ENCODE peak calls at places on chromosome X, in nine cellular contexts. T, U, P, W, I, Q, G, D and K are unnamed samples.

GRCh38 chrX:78555401-78555980 is 103.6 kb downstream of the RTL3 start:
- DNase-seq in G (no peak), D (peak), I (no peak), U (peak), Q (no peak), W (peak), T (no peak), P (no peak), K (no peak)

GRCh38 chrX:118780915-118781314 is 42.7 kb upstream of the ZCCHC12 start:
- DNase-seq in P (no peak), Q (no peak), T (peak), U (peak), I (no peak), W (no peak), D (no peak), G (no peak), K (no peak)

GRCh38 chrX:72031634-72032033 is 100.1 kb downstream of the RTL5 start:
- DNase-seq in U (no peak), Q (no peak), G (no peak), T (no peak), I (no peak), P (no peak), W (no peak), D (no peak), K (no peak)

GRCh38 chrX:68422478-68422877 is 10.8 kb downstream of the OPHN1 start:
- DNase-seq in U (no peak), W (no peak), T (no peak), G (no peak), I (no peak), D (no peak), Q (no peak), P (no peak), K (no peak)

GRCh38 chrX:20311505-20311904 is 44.8 kb upstream of the RPS6KA3 start:
- DNase-seq in W (no peak), T (no peak), I (no peak), D (no peak), P (no peak), Q (no peak), G (no peak), U (no peak), K (no peak)

GRCh38 chrX:14363719-14364118 is 165.6 kb upstream of the GLRA2 start:
- DNase-seq in Q (no peak), D (peak), P (no peak), T (no peak), W (no peak), G (no peak), U (peak), I (no peak), K (no peak)

GRCh38 chrX:125757794-125758564 is 408.1 kb downstream of the DCAF12L2 start:
- DNase-seq in P (no peak), W (no peak), G (peak), D (no peak), Q (no peak), T (no peak), U (peak), I (peak), K (no peak)

GRCh38 chrX:155880586-155881157 is 473 bp upstream of the VAMP7 start:
- DNase-seq in D (no peak), I (no peak), U (peak), W (no peak), T (no peak), Q (no peak), G (no peak), P (no peak), K (no peak)

GRCh38 chrX:106964290-106964689 is 35.7 kb downstream of the MORC4 start:
- DNase-seq in P (no peak), Q (no peak), T (no peak), I (no peak), G (no peak), D (no peak), W (no peak), U (no peak), K (no peak)

GRCh38 chrX:146456058-146456457 is 353.5 kb upstream of the CXorf51B start:
- DNase-seq in G (no peak), W (no peak), Q (no peak), P (no peak), D (no peak), T (no peak), U (no peak), I (no peak), K (no peak)

GRCh38 chrX:150502091-150502490 is 66.3 kb upstream of the MTM1 start:
- DNase-seq in D (no peak), Q (no peak), P (no peak), U (no peak), I (no peak), W (no peak), G (no peak), T (no peak), K (no peak)

GRCh38 chrX:9495496-9495895 is 30.6 kb downstream of the TBL1X start:
- DNase-seq in D (no peak), T (no peak), I (no peak), P (no peak), U (no peak), G (no peak), Q (no peak), W (no peak), K (no peak)

GRCh38 chrX:43677993-43678392 is 21.9 kb downstream of the MAOA start:
- DNase-seq in G (no peak), Q (no peak), W (no peak), D (no peak), T (no peak), P (no peak), I (no peak), U (no peak), K (no peak)

GRCh38 chrX:115183980-115184379 is 5.2 kb upstream of the RBMXL3 start:
- DNase-seq in D (no peak), P (no peak), G (no peak), I (no peak), W (no peak), U (peak), Q (no peak), T (no peak), K (no peak)

GRCh38 chrX:9189286-9189685 is 155.4 kb upstream of the FAM9B start:
- DNase-seq in G (no peak), U (no peak), I (no peak), Q (no peak), P (no peak), T (no peak), D (no peak), W (no peak), K (no peak)

GRCh38 chrX:105267167-105267566 is 46.7 kb upstream of the TEX13A start:
- DNase-seq in P (no peak), G (no peak), Q (no peak), D (no peak), T (no peak), U (no peak), W (no peak), I (no peak), K (no peak)

GRCh38 chrX:71163010-71163409 is 18.4 kb downstream of the NLGN3 start:
- DNase-seq in Q (no peak), U (no peak), D (no peak), T (no peak), I (no peak), W (no peak), G (no peak), P (no peak), K (no peak)

GRCh38 chrX:111511477-111511876 is at the start of gene SERTM2:
- DNase-seq in U (peak), W (peak), Q (peak), D (no peak), G (no peak), P (no peak), I (no peak), T (peak), K (no peak)

GRCh38 chrX:17854069-17854468 is 7.0 kb downstream of the RAI2 start:
- DNase-seq in I (no peak), P (no peak), D (no peak), W (peak), Q (no peak), T (no peak), U (no peak), G (no peak), K (no peak)

GRCh38 chrX:134144231-134144630 is 92.8 kb upstream of the CCDC160 start:
- DNase-seq in W (no peak), G (no peak), Q (no peak), U (peak), I (no peak), P (no peak), D (peak), T (no peak), K (no peak)

GRCh38 chrX:19554786-19555185 is 39.5 kb upstream of the MAP3K15 start:
- DNase-seq in T (peak), D (no peak), U (peak), Q (peak), G (no peak), I (no peak), P (peak), W (peak), K (no peak)

GRCh38 chrX:122188751-122189150 is 995.3 kb upstream of the GRIA3 start:
- DNase-seq in Q (no peak), I (no peak), P (peak), W (no peak), U (peak), D (no peak), T (no peak), G (no peak), K (no peak)

GRCh38 chrX:154748712-154749339 is 2.1 kb downstream of the GAB3 start:
- DNase-seq in Q (peak), G (no peak), U (peak), D (peak), P (no peak), W (peak), I (no peak), T (no peak), K (peak)

GRCh38 chrX:40012800-40013682 is 84.7 kb downstream of the BCOR start:
- DNase-seq in T (no peak), P (peak), D (peak), G (peak), U (peak), Q (peak), I (peak), W (peak), K (no peak)

GRCh38 chrX:140180585-140180984 is 215.3 kb upstream of the CXorf66 start:
- DNase-seq in P (no peak), U (peak), W (peak), D (no peak), Q (no peak), I (no peak), T (peak), G (no peak), K (peak)

GRCh38 chrX:2703991-2704369 is 12.9 kb downstream of the CD99 start:
- DNase-seq in D (no peak), G (peak), W (no peak), T (no peak), Q (no peak), U (no peak), I (no peak), P (no peak), K (no peak)